ENCODE peak calls at places on chromosomes 4 and X, in seven cellular contexts. Y is Karpas-422, J is colonic mucosa, L is WERI-Rb-1, P is astrocyte, I is spleen, C is neural progenitor cell. D is an unnamed sample.

GRCh38 chr4:156475322-156475721 is 496.3 kb downstream of the PDGFC start:
- DNase-seq in C (peak; percentile 11), L (no peak), P (peak; percentile 59), I (no peak), Y (peak; percentile 55), J (no peak), D (no peak)

GRCh38 chr4:17347445-17347844 is 164.4 kb downstream of the QDPR start:
- DNase-seq in I (no peak), P (no peak), Y (peak; percentile 78), C (peak; percentile 36), L (peak; percentile 34), J (peak; percentile 23), D (peak; percentile 2)

GRCh38 chr4:95050980-95051688 is 293.4 kb downstream of the BMPR1B start:
- DNase-seq in L (no peak), J (no peak), C (peak; percentile 78), P (no peak), Y (no peak), I (no peak), D (no peak)

GRCh38 chr4:151673913-151674520 is 86.8 kb downstream of the GATB start:
- DNase-seq in C (no peak), Y (no peak), L (no peak), P (no peak), J (no peak), I (no peak), D (no peak)

GRCh38 chrX:102739642-102740041 is 19.1 kb downstream of the GPRASP3 start:
- DNase-seq in C (no peak), P (no peak), Y (no peak), J (no peak), L (no peak), I (no peak), D (no peak)

GRCh38 chr4:103092245-103092644 is 7.4 kb downstream of the BDH2 start:
- DNase-seq in I (no peak), C (no peak), L (no peak), P (no peak), J (no peak), Y (no peak), D (no peak)

GRCh38 chrX:40083120-40083978 is 14.4 kb downstream of the BCOR start:
- DNase-seq in J (no peak), P (no peak), I (peak; percentile 84), C (peak; percentile 62), Y (peak; percentile 52), L (peak; percentile 23), D (no peak)

GRCh38 chr4:98951710-98952109 is 22.8 kb upstream of the EIF4E start:
- DNase-seq in I (no peak), Y (no peak), P (no peak), C (no peak), J (no peak), L (no peak), D (no peak)

GRCh38 chr4:112290341-112290740 is 4.6 kb upstream of the TIFA start:
- DNase-seq in L (no peak), J (no peak), P (no peak), Y (no peak), I (no peak), C (no peak), D (no peak)

GRCh38 chr4:159048166-159048886 is 54.6 kb upstream of the RAPGEF2 start:
- DNase-seq in L (peak; percentile 33), C (peak; percentile 57), Y (no peak), P (peak; percentile 94), J (peak; percentile 71), I (no peak), D (peak; percentile 74)

GRCh38 chr4:2330119-2331042 is 68.5 kb upstream of the MXD4 start:
- DNase-seq in L (no peak), C (no peak), J (no peak), Y (no peak), P (peak; percentile 94), I (peak; percentile 53), D (peak; percentile 29)

GRCh38 chrX:14927391-14927790 is 54.2 kb downstream of the MOSPD2 start:
- DNase-seq in I (no peak), L (no peak), J (no peak), Y (no peak), P (peak; percentile 34), C (no peak), D (no peak)

GRCh38 chrX:77451041-77451440 is 3.9 kb downstream of the FGF16 start:
- DNase-seq in L (no peak), C (no peak), Y (no peak), J (no peak), P (peak; percentile 64), I (no peak), D (peak; percentile 53)

GRCh38 chrX:146967296-146967695 is 152.8 kb upstream of the CXorf51A start:
- DNase-seq in L (no peak), I (no peak), Y (no peak), J (no peak), C (no peak), P (no peak), D (no peak)

GRCh38 chr4:155953151-155954117 is at the start of gene CTSO:
- DNase-seq in I (peak; percentile 94), C (peak; percentile 71), J (peak; percentile 76), P (peak; percentile 60), Y (peak; percentile 95), L (peak; percentile 88), D (peak; percentile 73)

GRCh38 chrX:40470830-40471429 is 109.8 kb upstream of the ATP6AP2 start:
- DNase-seq in I (no peak), J (no peak), Y (peak; percentile 45), P (no peak), C (no peak), L (peak; percentile 17), D (no peak)

GRCh38 chr4:68447201-68447600 is at the start of gene TMPRSS11E:
- DNase-seq in Y (no peak), L (no peak), P (no peak), J (no peak), C (no peak), I (no peak), D (no peak)

GRCh38 chrX:18149454-18149853 is 71.2 kb downstream of the BEND2 start:
- DNase-seq in J (no peak), P (no peak), C (no peak), I (no peak), L (no peak), Y (no peak), D (no peak)

GRCh38 chr4:17773125-17773698 is 8.2 kb downstream of the FAM184B start:
- DNase-seq in L (no peak), C (no peak), I (no peak), J (no peak), P (no peak), Y (peak; percentile 48), D (no peak)

GRCh38 chr4:113445286-113445685 is 316.3 kb downstream of the CAMK2D start:
- DNase-seq in I (no peak), L (no peak), J (peak; percentile 24), Y (no peak), P (peak; percentile 97), C (no peak), D (peak; percentile 78)

GRCh38 chr4:152937535-152938236 is 1.6 kb downstream of the FHDC1 start:
- DNase-seq in J (peak; percentile 57), Y (no peak), I (peak; percentile 79), C (peak; percentile 61), L (no peak), P (peak; percentile 34), D (peak; percentile 15)

GRCh38 chr4:141620715-141621114 is 15.7 kb upstream of the IL15 start:
- DNase-seq in C (no peak), I (no peak), P (no peak), Y (no peak), J (no peak), L (no peak), D (no peak)

GRCh38 chr4:18440527-18441215 is 419.1 kb upstream of the LCORL start:
- DNase-seq in I (no peak), P (no peak), C (no peak), Y (no peak), L (no peak), J (no peak), D (no peak)

GRCh38 chrX:94400488-94400887 is 726.5 kb downstream of the FAM133A start:
- DNase-seq in C (no peak), J (no peak), P (no peak), L (no peak), Y (no peak), I (no peak), D (no peak)

GRCh38 chr4:152957437-152958185 is 21.5 kb downstream of the FHDC1 start:
- DNase-seq in L (no peak), I (no peak), C (no peak), P (no peak), Y (no peak), J (peak; percentile 89), D (no peak)

GRCh38 chrX:130916636-130917422 is 13.8 kb upstream of the ENOX2 start:
- DNase-seq in J (peak; percentile 43), I (no peak), P (peak; percentile 23), Y (peak; percentile 77), L (peak; percentile 37), C (peak; percentile 56), D (no peak)

GRCh38 chrX:24204958-24205357 is 55.4 kb downstream of the ZFX start:
- DNase-seq in P (no peak), I (no peak), L (no peak), J (no peak), C (no peak), Y (no peak), D (no peak)

DNA sequence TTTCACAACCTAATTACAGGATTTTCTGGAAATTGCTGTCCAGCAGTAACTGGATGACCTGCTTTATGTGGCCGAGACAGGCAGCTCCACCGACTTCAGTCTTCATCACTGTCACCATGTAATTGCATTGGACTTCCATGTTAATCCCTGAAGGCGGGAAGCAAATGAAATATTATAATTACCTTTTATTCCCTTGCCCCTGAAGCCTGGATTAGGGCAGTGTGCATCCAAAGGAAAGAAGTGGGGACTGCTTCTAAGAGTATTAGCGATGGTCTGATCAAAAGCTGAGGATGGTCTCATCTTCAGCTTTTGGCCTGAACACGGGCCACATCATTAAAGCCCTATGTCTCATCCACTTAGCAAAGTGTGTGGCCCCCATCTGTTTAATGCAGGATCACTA is 311.6 kb upstream of the GALNT7 start:
- DNase-seq in C (no peak), I (no peak), P (no peak), J (no peak), L (peak; percentile 61), Y (no peak), D (no peak)
- H3K4me3 ChIP-seq in C (no peak overlapping the region), I (no peak overlapping the region), P (no peak overlapping the region), J (no peak overlapping the region), L (no peak overlapping the region), Y (no peak overlapping the region), D (no peak overlapping the region)

GRCh38 chrX:70196961-70197805 is 19.9 kb downstream of the DGAT2L6 start:
- DNase-seq in C (peak; percentile 65), L (peak; percentile 80), P (no peak), J (peak; percentile 67), I (no peak), Y (peak; percentile 93), D (peak; percentile 2)
- H3K27me3 ChIP-seq in C (no peaks in the 10 kb centered on the region), L (peaks cover 6% of the 10 kb centered on the region), P (no peaks in the 10 kb centered on the region), J (no peaks in the 10 kb centered on the region), I (no peaks in the 10 kb centered on the region), Y (no peaks in the 10 kb centered on the region), D (no peaks in the 10 kb centered on the region)

GRCh38 chr4:22672944-22673343 is 19.8 kb upstream of the GBA3 start:
- DNase-seq in P (no peak), C (no peak), J (no peak), I (no peak), L (no peak), Y (no peak), D (no peak)
- H3K4me3 ChIP-seq in P (no peak overlapping the region), C (no peak overlapping the region), J (no peak overlapping the region), I (no peak overlapping the region), L (no peak overlapping the region), Y (no peak overlapping the region), D (no peak overlapping the region)

DNA sequence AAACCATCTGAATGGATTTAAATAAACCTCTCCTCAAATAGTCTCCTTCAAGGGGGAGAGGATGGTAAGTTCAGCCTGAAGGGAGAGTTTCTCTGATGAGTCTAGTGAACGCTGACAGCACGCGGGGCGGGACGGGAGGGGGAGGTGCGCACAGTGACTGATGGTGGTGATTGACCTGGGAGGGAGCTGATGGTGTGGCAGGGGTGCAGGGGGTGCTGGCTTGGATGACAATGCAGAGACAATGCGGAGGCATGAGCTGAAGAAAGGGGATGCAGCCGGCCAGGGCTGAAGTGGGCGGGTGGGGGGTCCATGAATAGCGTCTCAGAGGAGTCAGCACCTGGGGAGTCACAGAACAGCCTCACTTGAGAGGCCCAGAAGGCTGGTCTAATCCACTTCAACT is 142.5 kb upstream of the PJA1 start:
- DNase-seq in L (peak; percentile 49), P (no peak), J (no peak), I (peak; percentile 56), Y (no peak), C (peak; percentile 74), D (no peak)
- H3K27me3 ChIP-seq in L (peaks cover 11% of the 10 kb centered on the region), P (no peaks in the 10 kb centered on the region), J (peaks cover 3% of the 10 kb centered on the region), I (peaks cover 2% of the 10 kb centered on the region), Y (no peaks in the 10 kb centered on the region), C (no peaks in the 10 kb centered on the region), D (no peaks in the 10 kb centered on the region)

D was measured in MG63.